ENCODE peak calls at places on chromosomes 11 and 22, in ten cellular contexts. N, E, X, O, B, R, W, G, H and Y are unnamed samples.

GRCh38 chr11:59273008-59273841 is 60.5 kb upstream of the MPEG1 start:
- DNase-seq in N (no peak), E (no peak), X (no peak), O (peak), B (no peak), R (no peak), W (no peak), G (no peak), H (no peak), Y (no peak)

GRCh38 chr11:94804874-94805273 is 36.7 kb downstream of the AMOTL1 start:
- DNase-seq in N (no peak), E (no peak), X (no peak), O (no peak), B (no peak), R (no peak), W (no peak), G (no peak), H (no peak), Y (no peak)

GRCh38 chr11:10326080-10326964 is 21.4 kb downstream of the ADM start:
- DNase-seq in N (peak), E (peak), X (peak), O (no peak), B (no peak), R (no peak), W (no peak), G (no peak), H (peak), Y (peak)

GRCh38 chr22:33418483-33418882 is 360.3 kb upstream of the SYN3 start:
- DNase-seq in N (no peak), E (no peak), X (no peak), O (no peak), B (no peak), R (no peak), W (no peak), G (no peak), H (no peak), Y (no peak)

GRCh38 chr22:37675930-37676571 is 615 bp downstream of the LGALS1 start:
- DNase-seq in N (peak), E (no peak), X (peak), O (no peak), B (no peak), R (peak), W (no peak), G (no peak), H (no peak), Y (no peak)

GRCh38 chr11:47534707-47535251 is 18.2 kb downstream of the CELF1 start:
- DNase-seq in N (no peak), E (no peak), X (no peak), O (no peak), B (no peak), R (no peak), W (no peak), G (no peak), H (no peak), Y (no peak)

GRCh38 chr11:115672999-115673411 is 168.8 kb upstream of the CADM1 start:
- DNase-seq in N (no peak), E (peak), X (peak), O (no peak), B (peak), R (no peak), W (no peak), G (peak), H (no peak), Y (peak)

GRCh38 chr11:120551191-120551590 is 39.6 kb downstream of the GRIK4 start:
- DNase-seq in N (no peak), E (no peak), X (no peak), O (no peak), B (no peak), R (no peak), W (no peak), G (no peak), H (no peak), Y (no peak)

GRCh38 chr22:30263883-30264282 is 2.8 kb downstream of the OSM start:
- DNase-seq in N (no peak), E (no peak), X (no peak), O (no peak), B (no peak), R (no peak), W (peak), G (no peak), H (no peak), Y (no peak)

GRCh38 chr22:30266445-30267381 is at the start of gene OSM:
- DNase-seq in N (no peak), E (no peak), X (peak), O (peak), B (no peak), R (peak), W (peak), G (peak), H (no peak), Y (no peak)

GRCh38 chr22:30265131-30265720 is 1.4 kb downstream of the OSM start:
- DNase-seq in N (no peak), E (no peak), X (no peak), O (no peak), B (no peak), R (no peak), W (peak), G (no peak), H (no peak), Y (no peak)

GRCh38 chr22:30267382-30268302 is 991 bp upstream of the OSM start:
- DNase-seq in N (no peak), E (no peak), X (no peak), O (no peak), B (no peak), R (no peak), W (peak), G (no peak), H (no peak), Y (no peak)

GRCh38 chr22:30265851-30266444 is 703 bp downstream of the OSM start:
- DNase-seq in N (no peak), E (no peak), X (peak), O (peak), B (no peak), R (peak), W (peak), G (peak), H (no peak), Y (no peak)
- H3K4me3 ChIP-seq in N (no peak), E (no peak), X (no peak), O (peak), B (no peak), R (peak), W (peak), G (no peak), H (no peak), Y (no peak)

GRCh38 chr11:8775341-8776133 is 92.9 kb downstream of the RPL27A start:
- DNase-seq in N (no peak), E (no peak), X (peak), O (no peak), B (no peak), R (no peak), W (no peak), G (no peak), H (no peak), Y (no peak)
- TF ChIP-seq CTCF in N (no peak), E (no peak), X (no peak), O (no peak), B (no peak), R (no peak), W (no peak), G (no peak), H (no peak), Y (no peak)

GRCh38 chr22:45055936-45056335 is 46.1 kb upstream of the PHF21B start:
- DNase-seq in N (no peak), E (no peak), X (no peak), O (no peak), B (no peak), R (no peak), W (no peak), G (no peak), H (no peak), Y (no peak)

GRCh38 chr22:45051946-45052345 is 42.1 kb upstream of the PHF21B start:
- DNase-seq in N (no peak), E (no peak), X (no peak), O (no peak), B (no peak), R (no peak), W (no peak), G (no peak), H (no peak), Y (no peak)

GRCh38 chr22:45051419-45051818 is 41.6 kb upstream of the PHF21B start:
- DNase-seq in N (no peak), E (no peak), X (no peak), O (no peak), B (no peak), R (no peak), W (no peak), G (no peak), H (no peak), Y (no peak)

GRCh38 chr22:45053094-45053493 is 43.3 kb upstream of the PHF21B start:
- DNase-seq in N (no peak), E (no peak), X (no peak), O (no peak), B (no peak), R (no peak), W (no peak), G (no peak), H (no peak), Y (no peak)

DNA sequence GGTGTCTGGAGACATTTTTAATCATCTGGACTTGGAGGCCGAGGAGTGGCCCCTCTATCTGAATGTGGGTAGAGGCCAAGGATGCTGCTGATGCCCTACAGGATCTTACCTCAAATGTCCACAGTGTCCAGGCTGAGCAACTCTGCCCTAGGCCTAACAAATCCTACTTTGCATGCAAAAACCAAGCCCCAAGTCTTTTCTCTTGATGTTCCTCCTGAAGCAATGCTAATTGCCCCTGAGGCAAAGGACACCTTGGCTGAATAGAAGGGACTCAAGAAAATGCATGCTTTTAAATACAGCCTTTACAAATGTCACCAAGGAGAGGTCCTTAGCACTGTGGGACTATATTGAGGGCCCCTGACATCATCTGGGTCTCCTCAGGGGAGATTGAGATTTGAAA is 43.8 kb upstream of the PHF21B start:
- DNase-seq in N (no peak), E (no peak), X (no peak), O (no peak), B (no peak), R (no peak), W (no peak), G (no peak), H (no peak), Y (no peak)
- H3K4me3 ChIP-seq in N (no peak), E (no peak), X (no peak), O (no peak), B (no peak), R (no peak), W (no peak), G (no peak), H (no peak), Y (no peak)

GRCh38 chr11:62127426-62127825 is 3.6 kb downstream of the INCENP start:
- DNase-seq in N (no peak), E (no peak), X (no peak), O (no peak), B (no peak), R (no peak), W (no peak), G (no peak), H (no peak), Y (no peak)
- TF ChIP-seq CTCF in N (no peak), E (no peak), X (no peak), O (no peak), B (no peak), R (no peak), W (no peak), G (no peak), H (no peak), Y (no peak)